ENCODE peak calls at places on chromosomes 2 and 18, in six cellular contexts. D is putamen; T is stimulated activated CD4-positive, alpha-beta T cell treated with anti-CD3 and anti-CD28 coated beads, Interleukin-1b, Interleukin-23, amount 100 ng/mL, for 4 hours; E is T-helper 17 cell; N is COR-L47; L is chondrocyte. S is an unnamed sample.

GRCh38 chr2:174614261-174614660 is 16.7 kb upstream of the WIPF1 start:
- DNase-seq in E (no peak), D (no peak), N (no peak), L (no peak), T (no peak), S (no peak)

GRCh38 chr2:132429941-132430573 is 13.5 kb downstream of the GPR39 start:
- DNase-seq in N (no peak), D (no peak), L (no peak), E (no peak), T (no peak), S (no peak)

GRCh38 chr2:237563816-237564215 is 2.6 kb upstream of the PRLH start:
- DNase-seq in D (no peak), L (peak), N (no peak), T (no peak), E (no peak), S (peak)

GRCh38 chr2:31386172-31386571 is 28.4 kb downstream of the XDH start:
- DNase-seq in N (no peak), D (no peak), E (no peak), L (no peak), T (no peak), S (no peak)

GRCh38 chr18:413263-413662 is 87.2 kb downstream of the COLEC12 start:
- DNase-seq in E (no peak), T (no peak), N (no peak), L (no peak), D (no peak), S (no peak)

GRCh38 chr2:153133716-153134115 is 344.8 kb downstream of the RPRM start:
- DNase-seq in L (no peak), N (no peak), E (no peak), T (no peak), D (no peak), S (no peak)

GRCh38 chr18:27312853-27313252 is 127.7 kb upstream of the CHST9 start:
- DNase-seq in N (no peak), D (no peak), E (no peak), L (no peak), T (no peak), S (no peak)

GRCh38 chr18:26908906-26909305 is 43.4 kb upstream of the AQP4 start:
- DNase-seq in N (no peak), T (no peak), L (no peak), E (no peak), D (peak), S (no peak)

GRCh38 chr2:170816499-170817246 is at the start of gene GAD1:
- DNase-seq in T (peak), L (no peak), N (peak), E (no peak), D (peak), S (peak)

GRCh38 chr2:36951574-36951973 is 14.8 kb downstream of the STRN start:
- DNase-seq in N (no peak), L (no peak), T (no peak), E (no peak), D (no peak), S (no peak)

GRCh38 chr18:8232791-8233190 is 376.4 kb upstream of the RAB12 start:
- DNase-seq in E (no peak), N (no peak), L (no peak), D (no peak), T (no peak), S (no peak)

GRCh38 chr2:111896007-111896406 is 2.4 kb upstream of the MERTK start:
- DNase-seq in E (no peak), L (no peak), N (no peak), T (no peak), D (no peak), S (no peak)

GRCh38 chr2:12685145-12685544 is 31.6 kb upstream of the TRIB2 start:
- DNase-seq in L (no peak), N (no peak), T (no peak), D (no peak), E (no peak), S (no peak)

GRCh38 chr2:50535971-50536759 is 495.8 kb downstream of the NRXN1 start:
- DNase-seq in N (peak), E (no peak), D (peak), L (no peak), T (no peak), S (no peak)

GRCh38 chr2:86490245-86490644 is 49.1 kb downstream of the KDM3A start:
- DNase-seq in D (no peak), E (no peak), T (no peak), L (no peak), N (no peak), S (no peak)

GRCh38 chr2:142980246-142981068 is 103.0 kb downstream of the KYNU start:
- DNase-seq in T (no peak), D (no peak), N (no peak), L (no peak), E (no peak), S (peak)

GRCh38 chr2:9990735-9991134 is 39.2 kb downstream of the GRHL1 start:
- DNase-seq in E (no peak), D (no peak), N (peak), T (no peak), L (no peak), S (no peak)

GRCh38 chr2:238956676-238957075 is 108.8 kb downstream of the TWIST2 start:
- DNase-seq in T (no peak), L (no peak), E (no peak), D (no peak), N (peak), S (peak)

GRCh38 chr2:217756375-217757107 is 246.3 kb downstream of the TNS1 start:
- DNase-seq in N (peak), L (no peak), T (peak), E (peak), D (peak), S (peak)

GRCh38 chr18:22846088-22846683 is 86.9 kb upstream of the RBBP8 start:
- DNase-seq in T (no peak), E (no peak), D (peak), N (peak), L (no peak), S (no peak)

GRCh38 chr18:77478619-77479018 is 229.0 kb downstream of the GALR1 start:
- DNase-seq in T (no peak), D (peak), E (no peak), N (no peak), L (no peak), S (peak)

GRCh38 chr18:23756590-23757540 is 67.6 kb downstream of the LAMA3 start:
- DNase-seq in T (no peak), E (no peak), L (no peak), D (no peak), N (no peak), S (no peak)